ENCODE peak calls at places on chromosome 2, in ten cellular contexts. A is WERI-Rb-1, V is IMR-90, U is tibial artery, J is K562, H is right lobe of liver, N is gastrocnemius medialis, T is suprapubic skin, Q is heart right ventricle, P is body of pancreas. Y is an unnamed sample.
A peak's percentile ranks its signal among the peaks of the same experiment; 100 is the strongest.

GRCh38 chr2:134549104-134549503 is 169.7 kb downstream of the TMEM163 start:
- DNase-seq in A (no peak), V (peak; percentile 45), U (no peak), J (no peak), H (no peak), N (no peak), T (no peak), Q (no peak), P (no peak), Y (no peak)

GRCh38 chr2:20049631-20050030 is 1.8 kb downstream of the LAPTM4A start:
- DNase-seq in A (no peak), V (peak; percentile 37), U (no peak), J (no peak), H (no peak), N (no peak), T (no peak), Q (no peak), P (no peak), Y (no peak)

GRCh38 chr2:230447455-230448451 is 31.8 kb downstream of the SP100 start:
- DNase-seq in A (no peak), V (no peak), U (no peak), J (no peak), H (no peak), N (no peak), T (no peak), Q (no peak), P (no peak), Y (no peak)

GRCh38 chr2:1233280-1233679 is 180.0 kb upstream of the TPO start:
- DNase-seq in A (no peak), V (no peak), U (no peak), J (no peak), H (no peak), N (no peak), T (no peak), Q (no peak), P (no peak), Y (no peak)

GRCh38 chr2:64975232-64975791 is 13.9 kb upstream of the SLC1A4 start:
- DNase-seq in A (no peak), V (peak; percentile 84), U (peak; percentile 42), J (no peak), H (peak; percentile 79), N (peak; percentile 92), T (no peak), Q (peak; percentile 70), P (no peak), Y (peak; percentile 7)

GRCh38 chr2:42224422-42225067 is 55.4 kb downstream of the EML4 start:
- DNase-seq in A (no peak), V (no peak), U (no peak), J (no peak), H (no peak), N (no peak), T (no peak), Q (no peak), P (no peak), Y (no peak)

GRCh38 chr2:88074854-88075292 is 7.2 kb downstream of the SMYD1 start:
- DNase-seq in A (no peak), V (peak; percentile 67), U (no peak), J (no peak), H (no peak), N (no peak), T (no peak), Q (no peak), P (no peak), Y (no peak)

GRCh38 chr2:190563109-190563508 is 28.6 kb upstream of the NEMP2 start:
- DNase-seq in A (no peak), V (no peak), U (no peak), J (peak; percentile 31), H (no peak), N (no peak), T (no peak), Q (no peak), P (no peak), Y (no peak)

GRCh38 chr2:178530625-178531142 is 50.4 kb downstream of the PLEKHA3 start:
- DNase-seq in A (no peak), V (no peak), U (no peak), J (no peak), H (no peak), N (no peak), T (no peak), Q (no peak), P (no peak), Y (no peak)

GRCh38 chr2:167692191-167692590 is 555.2 kb downstream of the STK39 start:
- DNase-seq in A (no peak), V (no peak), U (no peak), J (no peak), H (no peak), N (no peak), T (no peak), Q (no peak), P (no peak), Y (no peak)

GRCh38 chr2:126831234-126832005 is 67.3 kb upstream of the TEX51 start:
- DNase-seq in A (no peak), V (peak; percentile 4), U (no peak), J (no peak), H (no peak), N (no peak), T (no peak), Q (no peak), P (no peak), Y (no peak)

GRCh38 chr2:108988796-108989713 is at the start of gene EDAR:
- DNase-seq in A (peak; percentile 70), V (no peak), U (no peak), J (no peak), H (peak; percentile 59), N (no peak), T (no peak), Q (no peak), P (peak; percentile 50), Y (peak; percentile 1)

GRCh38 chr2:37781028-37781427 is 109.6 kb upstream of the CDC42EP3 start:
- DNase-seq in A (no peak), V (peak; percentile 86), U (no peak), J (no peak), H (no peak), N (no peak), T (no peak), Q (no peak), P (no peak), Y (no peak)

GRCh38 chr2:149692837-149693518 is 105.4 kb upstream of the MMADHC start:
- DNase-seq in A (no peak), V (peak; percentile 38), U (no peak), J (no peak), H (no peak), N (no peak), T (no peak), Q (no peak), P (no peak), Y (no peak)

GRCh38 chr2:30253873-30254691 is 22.7 kb downstream of the LBH start:
- DNase-seq in A (no peak), V (no peak), U (no peak), J (peak; percentile 59), H (no peak), N (no peak), T (no peak), Q (no peak), P (no peak), Y (no peak)

GRCh38 chr2:30252723-30253688 is 21.7 kb downstream of the LBH start:
- DNase-seq in A (peak; percentile 39), V (peak; percentile 85), U (peak; percentile 61), J (peak; percentile 82), H (no peak), N (peak; percentile 38), T (peak; percentile 58), Q (peak; percentile 62), P (peak; percentile 62), Y (no peak)

GRCh38 chr2:30254692-30255015 is 23.3 kb downstream of the LBH start:
- DNase-seq in A (no peak), V (no peak), U (no peak), J (no peak), H (no peak), N (no peak), T (no peak), Q (no peak), P (no peak), Y (no peak)

GRCh38 chr2:30255466-30256408 is 24.4 kb downstream of the LBH start:
- DNase-seq in A (peak; percentile 93), V (no peak), U (no peak), J (no peak), H (no peak), N (no peak), T (no peak), Q (no peak), P (peak; percentile 65), Y (no peak)

DNA sequence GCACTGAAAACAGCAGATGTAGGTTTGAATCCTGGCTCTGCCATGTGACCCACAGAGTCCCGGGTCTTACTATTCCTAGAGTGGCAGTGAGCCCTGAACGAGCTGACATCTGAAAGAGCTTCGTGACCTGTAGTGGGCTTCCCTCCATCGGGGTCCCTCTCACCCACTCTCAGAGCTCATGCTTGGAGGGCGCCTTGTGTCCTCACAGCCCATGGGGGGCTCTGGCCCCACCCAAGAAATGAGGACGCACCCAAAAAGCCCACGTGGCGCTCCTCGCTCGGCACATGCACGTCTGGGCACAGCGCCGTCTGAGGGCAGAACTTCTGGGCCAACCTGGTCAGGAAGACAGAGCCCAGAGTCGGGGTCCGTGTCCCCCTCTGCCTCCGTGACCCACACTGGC is 23.7 kb downstream of the LBH start:
- DNase-seq in A (peak; percentile 40), V (no peak), U (no peak), J (no peak), H (no peak), N (no peak), T (no peak), Q (no peak), P (no peak), Y (no peak)
- H3K27ac ChIP-seq in A (peak overlapping the region; percentile 71), V (peak overlapping the region; percentile 78), U (peak overlapping the region; percentile 60), J (peak overlapping the region; percentile 94), H (no peak overlapping the region), N (no peak overlapping the region), T (no peak overlapping the region), Q (peak overlapping the region; percentile 62), P (no peak overlapping the region), Y (no peak overlapping the region)

GRCh38 chr2:238060096-238060541 is 682 bp upstream of the SCLY start:
- DNase-seq in A (peak; percentile 46), V (peak; percentile 9), U (no peak), J (no peak), H (no peak), N (no peak), T (no peak), Q (no peak), P (no peak), Y (no peak)
- H3K27ac ChIP-seq in A (peak overlapping the region; percentile 92), V (peak overlapping the region; percentile 65), U (peak overlapping the region; percentile 90), J (peak overlapping the region; percentile 82), H (peak overlapping the region; percentile 84), N (peak overlapping the region; percentile 86), T (peak overlapping the region; percentile 81), Q (peak overlapping the region; percentile 82), P (peak overlapping the region; percentile 88), Y (peak overlapping the region; percentile 87)

DNA sequence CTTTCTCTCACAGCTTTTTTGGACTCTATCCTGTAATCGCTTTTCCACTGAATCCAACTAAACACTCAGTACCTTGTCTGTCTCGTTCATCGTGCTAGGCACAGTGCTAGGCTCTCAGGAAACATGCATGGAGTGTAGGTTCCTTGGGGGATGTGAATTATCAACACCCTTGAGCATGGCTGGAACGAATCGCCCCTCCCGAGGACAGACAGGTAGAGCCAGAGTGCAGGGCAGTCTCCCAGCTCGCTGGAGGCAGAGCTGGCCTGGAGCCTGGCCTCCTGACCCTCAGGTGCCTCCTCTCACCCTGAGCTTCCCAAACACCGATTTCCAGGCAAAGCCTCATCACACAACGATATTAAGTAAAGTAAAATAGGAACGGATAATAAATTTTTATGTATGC is 90.4 kb downstream of the MSH2 start:
- DNase-seq in A (no peak), V (no peak), U (no peak), J (no peak), H (no peak), N (no peak), T (no peak), Q (no peak), P (no peak), Y (no peak)
- H3K27ac ChIP-seq in A (no peak overlapping the region), V (no peak overlapping the region), U (no peak overlapping the region), J (no peak overlapping the region), H (no peak overlapping the region), N (no peak overlapping the region), T (no peak overlapping the region), Q (no peak overlapping the region), P (no peak overlapping the region), Y (no peak overlapping the region)

GRCh38 chr2:233085839-233086150 is 25.7 kb downstream of the INPP5D start:
- DNase-seq in A (no peak), V (no peak), U (no peak), J (no peak), H (no peak), N (no peak), T (peak; percentile 5), Q (no peak), P (no peak), Y (no peak)
- H3K27ac ChIP-seq in A (no peak overlapping the region), V (no peak overlapping the region), U (no peak overlapping the region), J (no peak overlapping the region), H (peak overlapping the region; percentile 57), N (peak overlapping the region; percentile 74), T (no peak overlapping the region), Q (peak overlapping the region; percentile 80), P (no peak overlapping the region), Y (peak overlapping the region; percentile 16)